ENCODE peak calls at places on chromosomes 13 and 19, in seven cellular contexts. N is stomach; Z is AG09319; W is CD4-positive, CD25-positive, alpha-beta regulatory T cell; D is PC-3; M is thoracic aorta; V is stimulated activated CD8-positive, alpha-beta memory T cell treated with anti-CD3 and anti-CD28 coated beads, Interleukin-7, amount 100 ng/mL, for 1 hour. K is an unnamed sample.

GRCh38 chr13:23552171-23552570 is 18.0 kb upstream of the TNFRSF19 start:
- DNase-seq in N (no peak), Z (no peak), W (no peak), D (no peak), M (no peak), V (no peak), K (no peak)

GRCh38 chr19:11479470-11480080 is 1.3 kb downstream of the ELAVL3 start:
- DNase-seq in N (no peak), Z (no peak), W (no peak), D (no peak), M (no peak), V (no peak), K (no peak)

GRCh38 chr19:52991021-52991420 is 22.7 kb upstream of the ERVV-1 start:
- DNase-seq in N (no peak), Z (no peak), W (no peak), D (no peak), M (no peak), V (no peak), K (no peak)

GRCh38 chr19:33780746-33781145 is 15.9 kb upstream of the KCTD15 start:
- DNase-seq in N (no peak), Z (no peak), W (no peak), D (no peak), M (no peak), V (no peak), K (no peak)

GRCh38 chr19:34555447-34555846 is 73.9 kb downstream of the WTIP start:
- DNase-seq in N (no peak), Z (no peak), W (no peak), D (peak; percentile 32), M (no peak), V (no peak), K (peak; percentile 9)

GRCh38 chr19:18697680-18698079 is 14.2 kb downstream of the CRTC1 start:
- DNase-seq in N (peak; percentile 82), Z (no peak), W (no peak), D (peak; percentile 29), M (no peak), V (no peak), K (no peak)

GRCh38 chr19:32404213-32404938 is 1.2 kb upstream of the DPY19L3 start:
- DNase-seq in N (no peak), Z (no peak), W (no peak), D (no peak), M (no peak), V (no peak), K (no peak)

GRCh38 chr13:67258482-67258881 is 28.3 kb upstream of the PCDH9 start:
- DNase-seq in N (no peak), Z (no peak), W (no peak), D (no peak), M (no peak), V (no peak), K (peak; percentile 1)

GRCh38 chr13:39655569-39656324 is at the start of gene COG6:
- DNase-seq in N (peak; percentile 92), Z (peak; percentile 61), W (peak; percentile 93), D (peak; percentile 86), M (peak; percentile 64), V (peak; percentile 95), K (peak; percentile 77)

GRCh38 chr13:74067818-74068217 is 66.4 kb downstream of the KLF12 start:
- DNase-seq in N (no peak), Z (no peak), W (no peak), D (peak; percentile 59), M (no peak), V (no peak), K (peak; percentile 62)

GRCh38 chr19:10544242-10544752 is 593 bp downstream of the ATG4D start:
- DNase-seq in N (peak; percentile 66), Z (no peak), W (no peak), D (no peak), M (no peak), V (no peak), K (no peak)

GRCh38 chr13:20633802-20634201 is 66.8 kb downstream of the IFT88 start:
- DNase-seq in N (no peak), Z (no peak), W (no peak), D (peak; percentile 56), M (no peak), V (no peak), K (peak; percentile 59)

GRCh38 chr19:49809155-49809986 is 3.7 kb downstream of the FUZ start:
- DNase-seq in N (peak; percentile 66), Z (no peak), W (peak; percentile 58), D (peak; percentile 36), M (no peak), V (no peak), K (no peak)

GRCh38 chr19:58091251-58091995 is 6.6 kb downstream of the ZSCAN18 start:
- DNase-seq in N (no peak), Z (no peak), W (no peak), D (no peak), M (no peak), V (no peak), K (no peak)

GRCh38 chr19:2150794-2151338 is 500 bp downstream of the AP3D1 start:
- DNase-seq in N (no peak), Z (no peak), W (no peak), D (no peak), M (no peak), V (no peak), K (peak; percentile 14)

GRCh38 chr13:102033719-102034446 is 368.0 kb downstream of the FGF14 start:
- DNase-seq in N (no peak), Z (no peak), W (no peak), D (no peak), M (no peak), V (no peak), K (no peak)

GRCh38 chr19:8367327-8368001 is 3.5 kb downstream of the ANGPTL4 start:
- DNase-seq in N (peak; percentile 96), Z (peak; percentile 96), W (no peak), D (peak; percentile 97), M (peak; percentile 71), V (no peak), K (peak; percentile 90)

GRCh38 chr13:36919206-36919832 is 719 bp downstream of the SMAD9 start:
- DNase-seq in N (peak; percentile 39), Z (no peak), W (no peak), D (peak; percentile 8), M (peak; percentile 5), V (no peak), K (peak; percentile 6)

GRCh38 chr19:6694147-6694815 is 24.3 kb upstream of the TNFSF14 start:
- DNase-seq in N (no peak), Z (no peak), W (no peak), D (no peak), M (no peak), V (no peak), K (no peak)

GRCh38 chr13:58953638-58954037 is 1210.1 kb downstream of the DIAPH3 start:
- DNase-seq in N (no peak), Z (no peak), W (no peak), D (no peak), M (no peak), V (no peak), K (no peak)

GRCh38 chr19:51136891-51137551 is 5.1 kb upstream of the SIGLEC7 start:
- DNase-seq in N (no peak), Z (no peak), W (no peak), D (no peak), M (no peak), V (no peak), K (no peak)

GRCh38 chr19:53892981-53893325 is 11.0 kb downstream of the PRKCG start:
- DNase-seq in N (no peak), Z (no peak), W (no peak), D (no peak), M (no peak), V (no peak), K (no peak)

GRCh38 chr13:79775830-79776229 is 294.9 kb downstream of the NDFIP2 start:
- DNase-seq in N (peak; percentile 29), Z (peak; percentile 49), W (no peak), D (peak; percentile 73), M (no peak), V (no peak), K (peak; percentile 46)

GRCh38 chr13:46022476-46022875 is 30.1 kb downstream of the ZC3H13 start:
- DNase-seq in N (no peak), Z (no peak), W (no peak), D (no peak), M (no peak), V (no peak), K (no peak)

GRCh38 chr19:53467138-53467502 is 413 bp upstream of the ZNF813 start:
- DNase-seq in N (no peak), Z (no peak), W (no peak), D (no peak), M (no peak), V (no peak), K (no peak)

GRCh38 chr19:23002690-23003422 is at the start of gene ZNF728:
- DNase-seq in N (no peak), Z (no peak), W (no peak), D (no peak), M (peak; percentile 54), V (no peak), K (no peak)

GRCh38 chr13:104979281-104979680 is 1556.2 kb downstream of the EFNB2 start:
- DNase-seq in N (no peak), Z (no peak), W (no peak), D (no peak), M (no peak), V (no peak), K (no peak)

GRCh38 chr19:12872941-12873890 is 8.0 kb downstream of the DNASE2 start:
- DNase-seq in N (peak; percentile 88), Z (no peak), W (peak; percentile 44), D (peak; percentile 91), M (no peak), V (no peak), K (peak; percentile 75)

GRCh38 chr19:58361900-58362271 is 665 bp downstream of the ZNF497 start:
- DNase-seq in N (peak; percentile 38), Z (no peak), W (peak; percentile 19), D (peak; percentile 36), M (no peak), V (no peak), K (no peak)

GRCh38 chr13:36352350-36352749 is 6.2 kb upstream of the SPART start:
- DNase-seq in N (no peak), Z (no peak), W (no peak), D (no peak), M (no peak), V (no peak), K (no peak)

GRCh38 chr19:6066661-6067646 is 43.3 kb downstream of the RFX2 start:
- DNase-seq in N (peak; percentile 92), Z (peak; percentile 96), W (no peak), D (peak; percentile 92), M (peak; percentile 96), V (no peak), K (peak; percentile 84)

GRCh38 chr13:44904982-44905381 is 84.3 kb downstream of the NUFIP1 start:
- DNase-seq in N (peak; percentile 52), Z (peak; percentile 97), W (no peak), D (peak; percentile 75), M (peak; percentile 16), V (no peak), K (peak; percentile 36)

GRCh38 chr19:33879818-33880575 is 83.3 kb downstream of the KCTD15 start:
- DNase-seq in N (no peak), Z (no peak), W (no peak), D (no peak), M (no peak), V (no peak), K (no peak)

GRCh38 chr19:3801412-3802096 is 15.4 kb upstream of the MATK start:
- DNase-seq in N (peak; percentile 44), Z (no peak), W (peak; percentile 44), D (peak; percentile 10), M (no peak), V (no peak), K (peak; percentile 24)

GRCh38 chr13:47420568-47420967 is 523.7 kb upstream of the HTR2A start:
- DNase-seq in N (no peak), Z (no peak), W (no peak), D (peak; percentile 72), M (no peak), V (no peak), K (no peak)

GRCh38 chr13:89375839-89376238 is 1704.7 kb downstream of the SLITRK5 start:
- DNase-seq in N (no peak), Z (peak; percentile 8), W (no peak), D (peak; percentile 22), M (no peak), V (no peak), K (peak; percentile 32)

GRCh38 chr13:83449666-83450395 is 432.4 kb downstream of the SLITRK1 start:
- DNase-seq in N (no peak), Z (peak; percentile 8), W (no peak), D (peak; percentile 72), M (no peak), V (no peak), K (peak; percentile 81)

K was measured in mammary epithelial cell.